ENCODE peak calls at places on chromosome 18, in four cellular contexts. Q, F, U and B are unnamed samples.

GRCh38 chr18:58225101-58225500 is 181.1 kb downstream of the NEDD4L start:
- DNase-seq in Q (peak), F (no peak), U (no peak), B (no peak)

GRCh38 chr18:10490401-10491289 is 35.2 kb upstream of the NAPG start:
- DNase-seq in Q (no peak), F (no peak), U (peak), B (no peak)

GRCh38 chr18:50527636-50528307 is 32.1 kb upstream of the MAPK4 start:
- DNase-seq in Q (no peak), F (no peak), U (no peak), B (no peak)

GRCh38 chr18:59249186-59249774 is 24.0 kb downstream of the RAX start:
- DNase-seq in Q (no peak), F (peak), U (peak), B (peak)

GRCh38 chr18:70234667-70235459 is 29.4 kb upstream of the RTTN start:
- DNase-seq in Q (no peak), F (no peak), U (peak), B (peak)

GRCh38 chr18:61543518-61543917 is 210.3 kb downstream of the CDH20 start:
- DNase-seq in Q (no peak), F (no peak), U (no peak), B (no peak)

GRCh38 chr18:47901624-47902362 is 28.7 kb downstream of the SMAD2 start:
- DNase-seq in Q (no peak), F (no peak), U (no peak), B (no peak)

GRCh38 chr18:43919565-43919964 is 642.3 kb upstream of the SYT4 start:
- DNase-seq in Q (no peak), F (peak), U (no peak), B (no peak)

GRCh38 chr18:26549103-26549485 is 741 bp upstream of the KCTD1 start:
- DNase-seq in Q (peak), F (peak), U (no peak), B (peak)

GRCh38 chr18:8732442-8733360 is 27.3 kb downstream of the MTCL1 start:
- DNase-seq in Q (no peak), F (no peak), U (no peak), B (no peak)

GRCh38 chr18:68713791-68714190 is 1.1 kb downstream of the TMX3 start:
- DNase-seq in Q (no peak), F (no peak), U (no peak), B (no peak)

GRCh38 chr18:48539406-48540328 is 836 bp downstream of the CTIF start:
- DNase-seq in Q (peak), F (peak), U (peak), B (peak)

GRCh38 chr18:76448262-76449109 is 46.6 kb downstream of the ZNF516 start:
- DNase-seq in Q (no peak), F (no peak), U (no peak), B (no peak)

GRCh38 chr18:8989855-8990254 is 112.6 kb upstream of the NDUFV2 start:
- DNase-seq in Q (no peak), F (no peak), U (no peak), B (no peak)

GRCh38 chr18:55877321-55877720 is 289.3 kb upstream of the TCF4 start:
- DNase-seq in Q (no peak), F (no peak), U (no peak), B (no peak)

GRCh38 chr18:11175266-11175947 is 26.0 kb upstream of the PIEZO2 start:
- DNase-seq in Q (no peak), F (no peak), U (peak), B (peak)

GRCh38 chr18:58635891-58636290 is 7.0 kb upstream of the ALPK2 start:
- DNase-seq in Q (no peak), F (no peak), U (peak), B (peak)

GRCh38 chr18:13310286-13310685 is 91.7 kb downstream of the LDLRAD4 start:
- DNase-seq in Q (no peak), F (no peak), U (no peak), B (no peak)

GRCh38 chr18:37742436-37742835 is 176.8 kb upstream of the CELF4 start:
- DNase-seq in Q (no peak), F (peak), U (no peak), B (no peak)

GRCh38 chr18:50277935-50278334 is 3.4 kb downstream of the MBD1 start:
- DNase-seq in Q (no peak), F (no peak), U (no peak), B (peak)

GRCh38 chr18:7415081-7415894 is 151.8 kb upstream of the PTPRM start:
- DNase-seq in Q (no peak), F (no peak), U (no peak), B (no peak)

GRCh38 chr18:11859903-11860407 is 8.7 kb downstream of the CHMP1B start:
- DNase-seq in Q (no peak), F (no peak), U (peak), B (peak)

GRCh38 chr18:41372266-41372665 is 582.8 kb upstream of the PIK3C3 start:
- DNase-seq in Q (no peak), F (peak), U (no peak), B (no peak)

GRCh38 chr18:50287028-50287440 is 458 bp downstream of the CXXC1 start:
- DNase-seq in Q (no peak), F (no peak), U (no peak), B (no peak)

GRCh38 chr18:11587846-11588245 is 21.6 kb upstream of the SLC35G4 start:
- DNase-seq in Q (no peak), F (no peak), U (no peak), B (no peak)

GRCh38 chr18:48636436-48636835 is 97.6 kb downstream of the CTIF start:
- DNase-seq in Q (no peak), F (no peak), U (no peak), B (no peak)

GRCh38 chr18:12769644-12770440 is 67.0 kb downstream of the PSMG2 start:
- DNase-seq in Q (no peak), F (no peak), U (no peak), B (no peak)

GRCh38 chr18:29651121-29651675 is 1391.3 kb downstream of the DSC3 start:
- DNase-seq in Q (no peak), F (no peak), U (peak), B (peak)

GRCh38 chr18:77062518-77063003 is 70.0 kb downstream of the MBP start:
- DNase-seq in Q (no peak), F (no peak), U (no peak), B (no peak)

GRCh38 chr18:63161728-63162195 is 157.8 kb downstream of the BCL2 start:
- DNase-seq in Q (peak), F (no peak), U (peak), B (peak)

GRCh38 chr18:75548353-75548752 is 120.8 kb upstream of the SMIM21 start:
- DNase-seq in Q (peak), F (peak), U (no peak), B (no peak)

GRCh38 chr18:10771053-10771709 is 245.4 kb downstream of the NAPG start:
- DNase-seq in Q (no peak), F (no peak), U (peak), B (no peak)

GRCh38 chr18:24475926-24476589 is 15.6 kb downstream of the HRH4 start:
- DNase-seq in Q (no peak), F (no peak), U (no peak), B (no peak)

GRCh38 chr18:12296087-12296403 is 12.0 kb upstream of the TUBB6 start:
- DNase-seq in Q (no peak), F (no peak), U (no peak), B (no peak)

GRCh38 chr18:70377317-70377799 is 88.5 kb downstream of the SOCS6 start:
- DNase-seq in Q (no peak), F (no peak), U (no peak), B (no peak)

GRCh38 chr18:8786766-8787670 is 81.7 kb downstream of the MTCL1 start:
- DNase-seq in Q (no peak), F (no peak), U (no peak), B (no peak)

GRCh38 chr18:33010149-33010548 is 237.3 kb upstream of the KLHL14 start:
- DNase-seq in Q (no peak), F (no peak), U (no peak), B (no peak)

GRCh38 chr18:11995445-11996189 is 14.3 kb downstream of the IMPA2 start:
- DNase-seq in Q (peak), F (peak), U (peak), B (peak)

GRCh38 chr18:28189400-28190239 is 12.7 kb upstream of the CDH2 start:
- DNase-seq in Q (no peak), F (no peak), U (peak), B (peak)

GRCh38 chr18:54616220-54616848 is 25.3 kb downstream of the DYNAP start:
- DNase-seq in Q (no peak), F (no peak), U (no peak), B (no peak)